ENCODE peak calls at places on chromosome 13, in nine cellular contexts. B is thoracic aorta, Q is cardiac fibroblast, Y is AG09309, C is activated B cell treated with CpG ODN at 0.5 μM for 24 hours, M is tibial nerve, H is Caco-2, L is uterus, F is WTC11. T is an unnamed sample.
A peak's percentile ranks its signal among the peaks of the same experiment; 100 is the strongest.

GRCh38 chr13:108326318-108326717 is 56.8 kb downstream of the TNFSF13B start:
- DNase-seq in C (no peak), F (no peak), H (no peak), L (no peak), Q (no peak), Y (no peak), B (no peak), M (no peak), T (no peak)

GRCh38 chr13:29454931-29455481 is 140.5 kb downstream of the SLC7A1 start:
- DNase-seq in L (no peak), Q (peak; percentile 14), B (no peak), C (no peak), M (no peak), Y (no peak), F (peak; percentile 44), H (peak; percentile 44), T (no peak)

GRCh38 chr13:31631716-31632115 is 107.6 kb upstream of the RXFP2 start:
- DNase-seq in F (no peak), M (no peak), H (no peak), C (no peak), B (no peak), Y (no peak), L (no peak), Q (no peak), T (no peak)

GRCh38 chr13:28679628-28680027 is 20.7 kb downstream of the POMP start:
- DNase-seq in L (no peak), C (no peak), F (no peak), M (no peak), Y (no peak), B (no peak), Q (peak; percentile 42), H (no peak), T (no peak)

GRCh38 chr13:100210966-100211710 is 122.2 kb downstream of the PCCA start:
- DNase-seq in F (no peak), H (no peak), M (no peak), L (no peak), Q (no peak), Y (no peak), C (no peak), B (no peak), T (no peak)

GRCh38 chr13:113631341-113632095 is 26.5 kb downstream of the ATP4B start:
- DNase-seq in H (peak; percentile 26), C (no peak), M (no peak), B (no peak), Y (no peak), L (no peak), F (no peak), Q (no peak), T (no peak)

GRCh38 chr13:25114220-25114619 is 18.3 kb downstream of the PABPC3 start:
- DNase-seq in F (peak; percentile 88), Q (peak; percentile 79), L (peak; percentile 23), B (no peak), M (peak; percentile 75), C (peak; percentile 31), Y (peak; percentile 37), H (peak; percentile 80), T (peak; percentile 58)

GRCh38 chr13:20131057-20131832 is 29.6 kb downstream of the GJA3 start:
- DNase-seq in B (no peak), C (no peak), Q (no peak), H (peak; percentile 19), F (no peak), L (no peak), M (no peak), Y (no peak), T (no peak)

DNA sequence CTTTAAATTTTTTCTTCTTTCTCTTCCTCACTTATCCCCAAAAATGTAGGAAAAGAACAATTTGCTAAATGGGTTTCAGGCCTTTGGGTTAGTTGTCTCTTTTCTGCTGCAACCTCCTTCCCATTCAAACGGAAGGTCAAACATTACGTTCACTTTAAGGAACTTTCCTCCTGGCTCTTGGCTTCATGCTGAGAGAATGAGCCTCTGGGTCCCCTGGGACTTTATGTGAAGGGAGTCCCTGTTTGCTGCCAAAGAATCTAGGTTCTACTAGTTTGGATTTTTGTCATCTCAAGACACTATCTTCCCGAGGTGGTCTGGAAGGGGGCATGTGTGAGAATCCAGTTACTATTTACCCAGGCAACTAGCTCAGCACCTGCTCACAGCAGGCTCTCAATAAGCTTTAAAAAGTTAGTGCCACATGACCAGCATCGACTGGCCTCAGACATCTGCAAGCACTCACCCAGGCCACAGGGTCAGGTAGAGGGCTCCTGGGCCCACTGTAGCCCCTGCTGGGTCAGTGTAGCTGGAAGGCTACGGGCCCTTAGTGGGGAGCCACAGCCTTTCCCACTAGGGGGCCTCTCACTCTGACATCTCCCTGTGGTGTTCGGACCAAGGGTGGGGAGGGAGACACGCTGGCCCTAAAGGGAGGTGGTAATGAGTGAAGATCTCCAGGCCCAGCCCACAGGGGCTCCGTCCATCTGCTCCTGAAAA is 40.5 kb downstream of the FAM124A start:
- DNase-seq in C (no peak), B (no peak), L (no peak), Y (no peak), M (no peak), H (no peak), Q (no peak), F (no peak), T (no peak)
- TF ChIP-seq CTCF in C (no peak), B (no peak), L (no peak), Y (peak; percentile 20), M (no peak), H (peak; percentile 37), Q (peak; percentile 16), F (no peak), T (peak; percentile 12)

GRCh38 chr13:112616586-112617381 is 28.8 kb upstream of the TUBGCP3 start:
- DNase-seq in H (no peak), F (peak; percentile 47), L (no peak), C (no peak), Q (peak; percentile 64), B (no peak), Y (peak; percentile 10), M (no peak), T (no peak)
- TF ChIP-seq CTCF in H (peak; percentile 72), F (peak; percentile 56), L (peak; percentile 31), C (no peak), Q (peak; percentile 66), B (peak; percentile 24), Y (peak; percentile 61), M (peak; percentile 35), T (peak; percentile 39)

DNA sequence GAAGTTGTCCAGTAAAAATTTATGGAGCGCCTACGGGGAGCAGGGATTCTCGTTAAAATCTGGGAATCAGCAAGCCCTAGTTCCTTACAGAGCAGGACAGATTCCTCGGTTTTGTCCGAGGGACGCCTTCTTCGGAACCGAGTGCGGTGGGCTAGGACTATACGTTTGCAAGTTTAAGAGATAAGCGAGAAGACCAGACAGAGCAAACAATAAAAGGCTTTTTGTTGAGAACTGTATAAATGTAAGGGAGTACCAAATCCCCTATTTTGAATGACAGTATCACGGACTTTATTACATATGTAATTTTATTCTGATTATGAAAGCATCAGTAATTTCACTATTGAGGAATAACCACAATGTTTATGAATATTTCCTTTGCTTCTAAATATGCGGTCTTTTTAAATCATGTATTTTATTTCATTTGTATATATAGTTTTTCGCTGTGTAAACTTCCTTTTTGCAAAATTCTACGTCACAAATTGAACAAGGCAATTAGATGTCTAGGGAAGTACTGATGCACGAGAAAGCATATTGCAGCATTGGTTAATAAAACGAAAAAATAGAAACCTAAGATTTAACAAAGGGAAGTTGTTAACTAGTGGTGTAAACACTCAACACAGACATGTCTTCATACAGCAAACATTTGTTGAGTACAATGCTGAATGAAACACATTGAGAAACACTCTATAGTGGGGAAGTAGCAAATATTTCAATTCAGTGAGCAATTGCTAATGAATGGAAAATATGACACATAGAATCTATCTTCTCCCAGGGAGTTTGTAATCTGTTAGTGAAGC is 1.2 kb upstream of the ANKRD10 start:
- DNase-seq in H (no peak), Y (peak; percentile 46), Q (peak; percentile 78), F (no peak), L (no peak), M (no peak), C (no peak), B (no peak), T (no peak)
- TF ChIP-seq CTCF in H (no peak), Y (no peak), Q (no peak), F (no peak), L (no peak), M (no peak), C (no peak), B (no peak), T (no peak)

GRCh38 chr13:45731455-45731854 is 29.3 kb downstream of the CBY2 start:
- DNase-seq in M (no peak), Y (no peak), L (no peak), C (no peak), H (no peak), B (no peak), F (no peak), Q (no peak), T (no peak)

DNA sequence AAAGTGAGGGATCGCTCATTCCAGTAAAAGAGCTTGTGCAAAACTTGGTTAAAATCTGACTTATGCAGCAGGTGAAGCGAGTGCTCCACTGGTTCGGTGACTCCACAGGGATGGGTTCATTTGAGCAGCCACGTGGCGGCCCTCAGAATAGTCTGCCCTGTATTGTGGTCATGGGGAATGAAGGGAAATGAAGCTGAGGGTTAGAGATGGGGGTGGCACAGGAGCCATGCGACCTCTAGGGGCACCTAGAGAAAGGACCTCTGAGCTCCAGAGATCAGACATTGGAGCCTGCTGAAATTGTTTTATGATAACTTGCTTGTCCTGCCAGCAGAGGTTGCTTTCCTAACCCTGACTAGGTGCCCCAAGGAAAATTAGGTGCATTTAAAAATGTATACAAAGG is 26.6 kb downstream of the CBY2 start:
- DNase-seq in H (peak; percentile 64), C (no peak), Y (no peak), F (peak; percentile 57), Q (no peak), M (no peak), B (no peak), L (no peak), T (no peak)
- TF ChIP-seq CTCF in H (peak; percentile 74), C (no peak), Y (peak; percentile 25), F (peak; percentile 59), Q (peak; percentile 15), M (no peak), B (no peak), L (no peak), T (no peak)

GRCh38 chr13:47594833-47595232 is 406.2 kb downstream of the SUCLA2 start:
- DNase-seq in Q (peak; percentile 11), B (no peak), Y (no peak), M (no peak), F (no peak), L (no peak), H (peak; percentile 47), C (no peak), T (no peak)
- TF ChIP-seq CTCF in Q (no peak), B (no peak), Y (peak; percentile 10), M (no peak), F (no peak), L (no peak), H (peak; percentile 34), C (no peak), T (no peak)

GRCh38 chr13:43159007-43159406 is 135.6 kb downstream of the DNAJC15 start:
- DNase-seq in M (no peak), H (peak; percentile 52), Y (no peak), F (no peak), L (no peak), C (no peak), B (no peak), Q (peak; percentile 66), T (no peak)
- TF ChIP-seq CTCF in M (no peak), H (peak; percentile 7), Y (no peak), F (no peak), L (no peak), C (no peak), B (no peak), Q (peak; percentile 45), T (no peak)

GRCh38 chr13:21218351-21219043 is 42.0 kb downstream of the MRPL57 start:
- DNase-seq in F (no peak), B (no peak), L (no peak), C (no peak), Y (no peak), H (no peak), Q (no peak), M (no peak), T (no peak)
- TF ChIP-seq CTCF in F (no peak), B (no peak), L (no peak), C (no peak), Y (no peak), H (no peak), Q (no peak), M (no peak), T (no peak)